ENCODE peak calls at places on chromosome 18, in ten cellular contexts. V is GM12891, C is Peyer's patch, A is uterus, Y is heart left ventricle, X is gastrocnemius medialis, B is esophagus muscularis mucosa, G is H54, Q is breast epithelium, N is stomach. F is an unnamed sample.

GRCh38 chr18:36212301-36212977 is 25.1 kb downstream of the MOCOS start:
- DNase-seq in V (no peak), C (no peak), A (no peak), Y (no peak), X (no peak), B (peak; percentile 90), G (no peak), Q (no peak), N (no peak), F (no peak)

GRCh38 chr18:7617738-7618422 is 50.8 kb downstream of the PTPRM start:
- DNase-seq in V (no peak), C (no peak), A (peak; percentile 37), Y (peak; percentile 61), X (no peak), B (peak; percentile 92), G (no peak), Q (no peak), N (peak; percentile 78), F (peak; percentile 41)

GRCh38 chr18:22544626-22545025 is 126.9 kb upstream of the CTAGE1 start:
- DNase-seq in V (no peak), C (no peak), A (peak; percentile 56), Y (no peak), X (no peak), B (no peak), G (no peak), Q (no peak), N (no peak), F (no peak)

GRCh38 chr18:59783138-59783537 is 85.9 kb upstream of the CCBE1 start:
- DNase-seq in V (peak; percentile 31), C (no peak), A (no peak), Y (no peak), X (no peak), B (no peak), G (peak; percentile 35), Q (no peak), N (no peak), F (no peak)

GRCh38 chr18:77203071-77203470 is 46.6 kb upstream of the GALR1 start:
- DNase-seq in V (no peak), C (no peak), A (no peak), Y (no peak), X (no peak), B (no peak), G (no peak), Q (no peak), N (no peak), F (no peak)

GRCh38 chr18:48771641-48772380 is 179.0 kb downstream of the SMAD7 start:
- DNase-seq in V (no peak), C (no peak), A (no peak), Y (peak; percentile 81), X (no peak), B (no peak), G (no peak), Q (no peak), N (peak; percentile 50), F (no peak)

GRCh38 chr18:48649231-48649630 is 110.4 kb downstream of the CTIF start:
- DNase-seq in V (no peak), C (no peak), A (no peak), Y (no peak), X (no peak), B (no peak), G (no peak), Q (peak; percentile 70), N (no peak), F (no peak)

GRCh38 chr18:41096504-41096903 is 858.5 kb upstream of the PIK3C3 start:
- DNase-seq in V (no peak), C (no peak), A (no peak), Y (no peak), X (no peak), B (no peak), G (no peak), Q (no peak), N (no peak), F (no peak)

DNA sequence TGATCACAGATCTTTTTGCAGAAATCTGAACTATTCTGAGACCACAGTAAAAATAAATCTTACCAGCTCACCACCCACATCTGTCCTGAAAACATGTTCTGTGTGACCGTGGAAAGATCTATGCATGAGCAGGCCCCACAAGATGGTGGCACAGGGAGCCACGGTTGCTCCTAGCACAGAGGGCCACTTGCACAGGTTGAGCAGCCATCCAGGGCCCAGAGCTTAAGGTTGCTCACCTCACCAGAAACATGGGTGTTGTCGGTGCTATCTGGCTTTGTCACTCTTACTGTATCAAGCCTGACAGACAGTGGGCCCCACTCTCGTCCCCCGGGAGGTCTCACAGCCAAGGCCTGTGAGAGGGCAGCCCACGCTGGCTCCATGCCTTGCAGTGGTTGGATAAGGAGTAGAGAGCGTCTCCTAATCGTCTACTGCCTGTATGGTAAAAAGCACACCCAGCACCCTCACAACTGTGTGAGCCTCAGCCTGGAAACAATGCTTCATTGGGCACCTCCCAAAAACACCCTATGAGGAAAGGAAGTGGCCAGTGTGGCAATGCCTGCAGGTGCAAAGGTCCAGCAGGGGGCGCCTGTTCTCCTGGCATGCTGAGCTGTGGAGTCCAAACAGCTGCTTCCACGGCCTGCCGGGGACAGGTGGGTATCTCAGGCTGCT is 19.6 kb downstream of the TUBB6 start:
- DNase-seq in V (peak; percentile 72), C (peak; percentile 67), A (peak; percentile 47), Y (peak; percentile 86), X (peak; percentile 26), B (no peak), G (peak; percentile 84), Q (peak; percentile 65), N (peak; percentile 78), F (peak; percentile 81)
- TF ChIP-seq POLR2A in V (peak; percentile 31), C (no peak), A (no peak), Y (no peak), X (no peak), B (no peak), G (no peak), Q (no peak), N (no peak), F (no peak)

GRCh38 chr18:44974174-44974573 is 293.5 kb downstream of the SETBP1 start:
- DNase-seq in V (no peak), C (no peak), A (no peak), Y (no peak), X (no peak), B (no peak), G (no peak), Q (no peak), N (no peak), F (no peak)

GRCh38 chr18:44977856-44978255 is 297.2 kb downstream of the SETBP1 start:
- DNase-seq in V (no peak), C (no peak), A (no peak), Y (no peak), X (no peak), B (no peak), G (no peak), Q (no peak), N (no peak), F (no peak)

DNA sequence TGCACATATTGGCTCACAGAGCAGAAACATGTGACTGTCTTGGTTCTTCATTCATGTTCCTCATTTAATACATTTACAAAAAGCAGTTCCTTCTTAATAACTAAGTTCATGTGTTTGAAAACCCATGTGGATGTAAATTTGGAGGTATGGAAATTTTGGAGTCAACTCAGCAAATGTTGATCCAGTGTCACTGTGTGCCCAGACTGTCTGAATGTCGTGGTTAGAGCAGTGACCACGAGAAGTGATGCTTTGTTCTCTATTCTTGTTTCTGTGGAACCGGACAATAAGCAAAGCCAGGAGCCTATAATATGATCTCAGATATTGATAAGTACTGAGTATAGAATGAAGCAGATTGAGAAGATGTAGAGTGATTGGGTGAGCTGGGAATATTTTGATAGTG is 299.1 kb downstream of the SETBP1 start:
- DNase-seq in V (no peak), C (no peak), A (no peak), Y (no peak), X (no peak), B (peak; percentile 24), G (no peak), Q (no peak), N (no peak), F (no peak)
- TF ChIP-seq POLR2A in V (no peak), C (no peak), A (no peak), Y (no peak), X (no peak), B (no peak), G (no peak), Q (no peak), N (no peak), F (no peak)

GRCh38 chr18:2908946-2909335 is 62.1 kb downstream of the EMILIN2 start:
- DNase-seq in V (no peak), C (no peak), A (no peak), Y (no peak), X (no peak), B (no peak), G (no peak), Q (no peak), N (no peak), F (no peak)

GRCh38 chr18:2908166-2908945 is 61.5 kb downstream of the EMILIN2 start:
- DNase-seq in V (no peak), C (no peak), A (no peak), Y (no peak), X (no peak), B (no peak), G (no peak), Q (no peak), N (no peak), F (no peak)

GRCh38 chr18:2907459-2908145 is 60.8 kb downstream of the EMILIN2 start:
- DNase-seq in V (no peak), C (peak; percentile 43), A (no peak), Y (no peak), X (no peak), B (no peak), G (no peak), Q (no peak), N (no peak), F (no peak)

GRCh38 chr18:2905802-2906521 is 59.2 kb downstream of the EMILIN2 start:
- DNase-seq in V (peak; percentile 70), C (peak; percentile 43), A (peak; percentile 73), Y (peak; percentile 87), X (peak; percentile 34), B (no peak), G (no peak), Q (no peak), N (peak; percentile 50), F (peak; percentile 79)

GRCh38 chr18:2906522-2907458 is 60.0 kb downstream of the EMILIN2 start:
- DNase-seq in V (peak; percentile 77), C (peak; percentile 46), A (peak; percentile 59), Y (no peak), X (no peak), B (no peak), G (no peak), Q (no peak), N (no peak), F (peak; percentile 70)
- TF ChIP-seq POLR2A in V (no peak), C (peak; percentile 23), A (peak; percentile 32), Y (no peak), X (no peak), B (no peak), G (no peak), Q (no peak), N (no peak), F (peak; percentile 10)

DNA sequence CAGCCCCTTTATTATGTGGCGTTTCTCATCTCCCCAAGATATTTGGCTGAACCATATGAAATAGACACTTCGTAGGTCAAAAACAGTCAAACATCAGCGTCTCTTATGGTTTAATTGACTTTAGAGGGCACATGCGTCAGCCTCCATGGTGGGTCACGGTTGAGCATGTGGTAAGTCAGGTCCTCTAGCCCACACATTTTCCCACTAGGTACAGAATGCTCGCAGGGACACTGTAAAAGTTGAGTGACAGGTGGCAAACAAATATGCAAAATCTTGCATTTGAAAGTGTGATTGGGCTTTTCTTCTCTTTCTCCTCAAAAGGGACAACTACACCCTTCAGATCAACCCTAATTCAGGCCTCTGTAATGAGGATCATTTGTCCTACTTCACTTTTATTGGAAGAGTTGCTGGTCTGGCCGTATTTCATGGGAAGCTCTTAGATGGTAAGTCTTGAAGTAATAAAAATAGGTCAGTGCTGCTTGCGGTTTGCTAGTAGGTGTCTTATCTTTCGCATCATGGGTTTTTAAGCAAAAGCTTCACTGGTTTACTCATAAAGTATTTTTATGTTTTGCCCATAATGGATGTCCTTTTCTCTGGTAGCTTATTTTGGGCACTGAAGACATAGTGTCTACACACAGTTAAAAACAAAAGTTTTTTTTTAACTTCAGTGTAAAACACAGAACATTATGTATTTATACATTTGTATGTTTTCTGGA is 261.3 kb downstream of the ALPK2 start:
- DNase-seq in V (no peak), C (no peak), A (no peak), Y (no peak), X (no peak), B (peak; percentile 53), G (no peak), Q (no peak), N (no peak), F (no peak)
- TF ChIP-seq POLR2A in V (no peak), C (no peak), A (no peak), Y (no peak), X (no peak), B (no peak), G (no peak), Q (no peak), N (no peak), F (no peak)